ENCODE peak calls at places on chromosomes 3 and 15, in six cellular contexts. Z, M, S, T, H and V are unnamed samples.

GRCh38 chr3:138148503-138148902 is 16.3 kb upstream of the A4GNT start:
- DNase-seq in H (no peak), M (no peak), S (no peak), Z (no peak), T (no peak), V (no peak)

GRCh38 chr3:49747792-49748480 is 24.2 kb upstream of the GMPPB start:
- DNase-seq in Z (no peak), S (no peak), H (peak; percentile 89), T (no peak), M (no peak), V (peak; percentile 92)

GRCh38 chr3:48915296-48915695 is 3.3 kb upstream of the ARIH2 start:
- DNase-seq in H (no peak), Z (no peak), T (no peak), S (no peak), M (no peak), V (peak; percentile 16)

GRCh38 chr3:178244653-178245384 is 291.4 kb upstream of the KCNMB2 start:
- DNase-seq in S (no peak), Z (no peak), M (no peak), H (no peak), T (no peak), V (no peak)

GRCh38 chr3:129060276-129061076 is at the start of gene GP9:
- DNase-seq in Z (no peak), S (no peak), M (no peak), H (no peak), T (no peak), V (no peak)

GRCh38 chr15:46111730-46112129 is 476.9 kb downstream of the SQOR start:
- DNase-seq in H (no peak), S (no peak), Z (no peak), M (no peak), T (no peak), V (no peak)

GRCh38 chr3:176953106-176954080 is 243.9 kb downstream of the TBL1XR1 start:
- DNase-seq in M (no peak), Z (peak; percentile 14), S (no peak), H (peak; percentile 20), T (no peak), V (peak; percentile 91)

GRCh38 chr15:66743703-66744536 is 41.9 kb downstream of the SMAD6 start:
- DNase-seq in S (no peak), Z (no peak), T (no peak), H (peak; percentile 62), M (no peak), V (peak; percentile 59)

GRCh38 chr15:57485869-57486268 is 105.8 kb upstream of the MYZAP start:
- DNase-seq in Z (no peak), S (peak; percentile 84), H (peak; percentile 96), T (no peak), M (no peak), V (peak; percentile 90)

GRCh38 chr3:128726691-128727031 is 678 bp downstream of the RAB7A start:
- DNase-seq in S (peak; percentile 89), H (peak; percentile 78), Z (no peak), T (no peak), M (peak; percentile 51), V (peak; percentile 84)

GRCh38 chr3:182740710-182741109 is 52.6 kb upstream of the ATP11B start:
- DNase-seq in Z (no peak), S (no peak), T (no peak), M (no peak), H (no peak), V (peak; percentile 8)

GRCh38 chr3:126258670-126259069 is 78.3 kb upstream of the ALDH1L1 start:
- DNase-seq in T (no peak), S (no peak), M (no peak), Z (no peak), H (peak; percentile 44), V (no peak)

GRCh38 chr15:79970921-79971434 is at the start of gene BCL2A1:
- DNase-seq in Z (no peak), H (peak; percentile 82), T (peak; percentile 26), M (no peak), S (no peak), V (peak; percentile 96)

GRCh38 chr15:63043391-63044076 is 987 bp downstream of the TPM1 start:
- DNase-seq in H (no peak), T (no peak), Z (no peak), S (peak; percentile 86), M (no peak), V (peak; percentile 28)

GRCh38 chr3:193767353-193768068 is 174.5 kb downstream of the OPA1 start:
- DNase-seq in S (no peak), H (no peak), T (no peak), M (no peak), Z (no peak), V (no peak)

GRCh38 chr3:197847866-197848401 is 56.9 kb downstream of the LRCH3 start:
- DNase-seq in T (peak; percentile 1), S (no peak), Z (peak; percentile 31), H (peak; percentile 48), M (no peak), V (peak; percentile 34)

GRCh38 chr3:22372292-22372949 is 621.4 kb upstream of the ZNF385D start:
- DNase-seq in Z (no peak), H (no peak), T (no peak), M (no peak), S (peak; percentile 75), V (no peak)

GRCh38 chr3:197525706-197526105 is 30.1 kb downstream of the BDH1 start:
- DNase-seq in M (no peak), S (no peak), Z (no peak), H (no peak), T (no peak), V (peak; percentile 51)

GRCh38 chr3:70264122-70264780 is 48.2 kb downstream of the MDFIC2 start:
- DNase-seq in S (no peak), T (no peak), M (no peak), Z (no peak), H (no peak), V (peak; percentile 61)

GRCh38 chr3:45654344-45654934 is 34.8 kb upstream of the SACM1L start:
- DNase-seq in S (no peak), H (no peak), Z (no peak), T (no peak), M (no peak), V (no peak)

GRCh38 chr3:187913617-187914033 is 168.4 kb upstream of the BCL6 start:
- DNase-seq in T (no peak), H (peak; percentile 56), S (no peak), Z (peak; percentile 54), M (peak; percentile 31), V (peak; percentile 89)

GRCh38 chr3:23710555-23710954 is 95.2 kb upstream of the UBE2E1 start:
- DNase-seq in M (no peak), T (no peak), S (no peak), Z (no peak), H (no peak), V (peak; percentile 88)